ENCODE peak calls at places on chromosomes 1 and 21, in nine cellular contexts. One of them, this sample, is unnamed.
A peak's percentile ranks its signal among the peaks of the same experiment; 100 is the strongest.

GRCh38 chr1:203178821-203179220 is 3.2 kb upstream of the MYBPH start:
- DNase-seq in RPMI8226: no peak
- DNase-seq in C1 segment of cervical spinal cord: no peak
- DNase-seq in KG1: no peak
- DNase-seq in T-helper 9 cell: no peak
- DNase-seq in anterior cingulate cortex: no peak
- DNase-seq in EL: no peak
- DNase-seq in glomerular endothelial cell: no peak
- DNase-seq in fibroblast of mammary gland: no peak
- DNase-seq in this sample: no peak

GRCh38 chr1:78005755-78006154 is 1.0 kb downstream of the DNAJB4 start:
- DNase-seq in RPMI8226: peak; percentile 74
- DNase-seq in C1 segment of cervical spinal cord: no peak
- DNase-seq in KG1: peak; percentile 32
- DNase-seq in T-helper 9 cell: no peak
- DNase-seq in anterior cingulate cortex: no peak
- DNase-seq in EL: peak; percentile 91
- DNase-seq in glomerular endothelial cell: peak; percentile 80
- DNase-seq in fibroblast of mammary gland: peak; percentile 91
- DNase-seq in this sample: no peak

GRCh38 chr1:93433407-93433961 is 14.4 kb upstream of the FNBP1L start:
- DNase-seq in RPMI8226: peak; percentile 57
- DNase-seq in C1 segment of cervical spinal cord: no peak
- DNase-seq in KG1: no peak
- DNase-seq in T-helper 9 cell: no peak
- DNase-seq in anterior cingulate cortex: no peak
- DNase-seq in EL: no peak
- DNase-seq in glomerular endothelial cell: no peak
- DNase-seq in fibroblast of mammary gland: no peak
- DNase-seq in this sample: no peak

GRCh38 chr1:40291293-40291692 is 25.8 kb downstream of the COL9A2 start:
- DNase-seq in RPMI8226: no peak
- DNase-seq in C1 segment of cervical spinal cord: no peak
- DNase-seq in KG1: no peak
- DNase-seq in T-helper 9 cell: no peak
- DNase-seq in anterior cingulate cortex: no peak
- DNase-seq in EL: no peak
- DNase-seq in glomerular endothelial cell: no peak
- DNase-seq in fibroblast of mammary gland: no peak
- DNase-seq in this sample: no peak

GRCh38 chr1:176559474-176560390 is 96.8 kb downstream of the PAPPA2 start:
- DNase-seq in RPMI8226: peak; percentile 66
- DNase-seq in C1 segment of cervical spinal cord: no peak
- DNase-seq in KG1: peak; percentile 4
- DNase-seq in T-helper 9 cell: no peak
- DNase-seq in anterior cingulate cortex: peak; percentile 23
- DNase-seq in EL: peak; percentile 59
- DNase-seq in glomerular endothelial cell: peak; percentile 10
- DNase-seq in fibroblast of mammary gland: peak; percentile 81
- DNase-seq in this sample: peak; percentile 51

GRCh38 chr1:50419192-50419906 is 3.9 kb downstream of the DMRTA2 start:
- DNase-seq in RPMI8226: no peak
- DNase-seq in C1 segment of cervical spinal cord: no peak
- DNase-seq in KG1: no peak
- DNase-seq in T-helper 9 cell: no peak
- DNase-seq in anterior cingulate cortex: no peak
- DNase-seq in EL: no peak
- DNase-seq in glomerular endothelial cell: no peak
- DNase-seq in fibroblast of mammary gland: no peak
- DNase-seq in this sample: no peak

GRCh38 chr1:47621483-47621882 is 183.6 kb downstream of the FOXD2 start:
- DNase-seq in RPMI8226: no peak
- DNase-seq in C1 segment of cervical spinal cord: no peak
- DNase-seq in KG1: no peak
- DNase-seq in T-helper 9 cell: no peak
- DNase-seq in anterior cingulate cortex: no peak
- DNase-seq in EL: no peak
- DNase-seq in glomerular endothelial cell: no peak
- DNase-seq in fibroblast of mammary gland: no peak
- DNase-seq in this sample: no peak

GRCh38 chr21:38773108-38774061 is 32.3 kb upstream of the ETS2 start:
- DNase-seq in RPMI8226: no peak
- DNase-seq in C1 segment of cervical spinal cord: no peak
- DNase-seq in KG1: no peak
- DNase-seq in T-helper 9 cell: no peak
- DNase-seq in anterior cingulate cortex: no peak
- DNase-seq in EL: peak; percentile 93
- DNase-seq in glomerular endothelial cell: peak; percentile 71
- DNase-seq in fibroblast of mammary gland: peak; percentile 100
- DNase-seq in this sample: no peak

GRCh38 chr1:205286335-205286950 is 35.1 kb downstream of the NUAK2 start:
- DNase-seq in RPMI8226: peak; percentile 93
- DNase-seq in C1 segment of cervical spinal cord: no peak
- DNase-seq in KG1: peak; percentile 36
- DNase-seq in T-helper 9 cell: peak; percentile 66
- DNase-seq in anterior cingulate cortex: no peak
- DNase-seq in EL: peak; percentile 63
- DNase-seq in glomerular endothelial cell: no peak
- DNase-seq in fibroblast of mammary gland: peak; percentile 46
- DNase-seq in this sample: peak; percentile 95

GRCh38 chr1:147605591-147605990 is 64.3 kb downstream of the BCL9 start:
- DNase-seq in RPMI8226: no peak
- DNase-seq in C1 segment of cervical spinal cord: no peak
- DNase-seq in KG1: no peak
- DNase-seq in T-helper 9 cell: no peak
- DNase-seq in anterior cingulate cortex: no peak
- DNase-seq in EL: no peak
- DNase-seq in glomerular endothelial cell: no peak
- DNase-seq in fibroblast of mammary gland: no peak
- DNase-seq in this sample: no peak

GRCh38 chr1:5296135-5296930 is 641.9 kb downstream of the AJAP1 start:
- DNase-seq in RPMI8226: no peak
- DNase-seq in C1 segment of cervical spinal cord: no peak
- DNase-seq in KG1: no peak
- DNase-seq in T-helper 9 cell: no peak
- DNase-seq in anterior cingulate cortex: no peak
- DNase-seq in EL: no peak
- DNase-seq in glomerular endothelial cell: no peak
- DNase-seq in fibroblast of mammary gland: no peak
- DNase-seq in this sample: no peak

GRCh38 chr21:43701936-43702784 is 16.8 kb upstream of the PDXK start:
- DNase-seq in RPMI8226: no peak
- DNase-seq in C1 segment of cervical spinal cord: no peak
- DNase-seq in KG1: no peak
- DNase-seq in T-helper 9 cell: no peak
- DNase-seq in anterior cingulate cortex: no peak
- DNase-seq in EL: no peak
- DNase-seq in glomerular endothelial cell: no peak
- DNase-seq in fibroblast of mammary gland: no peak
- DNase-seq in this sample: no peak

GRCh38 chr1:22518379-22518778 is 44.9 kb upstream of the EPHA8 start:
- DNase-seq in RPMI8226: no peak
- DNase-seq in C1 segment of cervical spinal cord: no peak
- DNase-seq in KG1: no peak
- DNase-seq in T-helper 9 cell: no peak
- DNase-seq in anterior cingulate cortex: peak; percentile 9
- DNase-seq in EL: no peak
- DNase-seq in glomerular endothelial cell: no peak
- DNase-seq in fibroblast of mammary gland: no peak
- DNase-seq in this sample: no peak

GRCh38 chr1:70720133-70720920 is 309.3 kb downstream of the CTH start:
- DNase-seq in RPMI8226: no peak
- DNase-seq in C1 segment of cervical spinal cord: no peak
- DNase-seq in KG1: no peak
- DNase-seq in T-helper 9 cell: no peak
- DNase-seq in anterior cingulate cortex: no peak
- DNase-seq in EL: no peak
- DNase-seq in glomerular endothelial cell: no peak
- DNase-seq in fibroblast of mammary gland: no peak
- DNase-seq in this sample: no peak

GRCh38 chr1:6942990-6943389 is 157.7 kb downstream of the CAMTA1 start:
- DNase-seq in RPMI8226: no peak
- DNase-seq in C1 segment of cervical spinal cord: no peak
- DNase-seq in KG1: no peak
- DNase-seq in T-helper 9 cell: no peak
- DNase-seq in anterior cingulate cortex: no peak
- DNase-seq in EL: no peak
- DNase-seq in glomerular endothelial cell: no peak
- DNase-seq in fibroblast of mammary gland: no peak
- DNase-seq in this sample: no peak

GRCh38 chr1:60825593-60825992 is 256.8 kb upstream of the NFIA start:
- DNase-seq in RPMI8226: no peak
- DNase-seq in C1 segment of cervical spinal cord: no peak
- DNase-seq in KG1: no peak
- DNase-seq in T-helper 9 cell: no peak
- DNase-seq in anterior cingulate cortex: no peak
- DNase-seq in EL: no peak
- DNase-seq in glomerular endothelial cell: no peak
- DNase-seq in fibroblast of mammary gland: no peak
- DNase-seq in this sample: no peak

GRCh38 chr21:43994085-43994484 is 18.0 kb upstream of the TRAPPC10 start:
- DNase-seq in RPMI8226: no peak
- DNase-seq in C1 segment of cervical spinal cord: no peak
- DNase-seq in KG1: no peak
- DNase-seq in T-helper 9 cell: no peak
- DNase-seq in anterior cingulate cortex: no peak
- DNase-seq in EL: no peak
- DNase-seq in glomerular endothelial cell: no peak
- DNase-seq in fibroblast of mammary gland: no peak
- DNase-seq in this sample: no peak

GRCh38 chr1:37660646-37661045 is 26.0 kb upstream of the RSPO1 start:
- DNase-seq in RPMI8226: no peak
- DNase-seq in C1 segment of cervical spinal cord: no peak
- DNase-seq in KG1: no peak
- DNase-seq in T-helper 9 cell: no peak
- DNase-seq in anterior cingulate cortex: no peak
- DNase-seq in EL: no peak
- DNase-seq in glomerular endothelial cell: no peak
- DNase-seq in fibroblast of mammary gland: no peak
- DNase-seq in this sample: no peak

GRCh38 chr1:46363121-46363520 is 22.5 kb downstream of the NSUN4 start:
- DNase-seq in RPMI8226: no peak
- DNase-seq in C1 segment of cervical spinal cord: no peak
- DNase-seq in KG1: no peak
- DNase-seq in T-helper 9 cell: no peak
- DNase-seq in anterior cingulate cortex: no peak
- DNase-seq in EL: no peak
- DNase-seq in glomerular endothelial cell: no peak
- DNase-seq in fibroblast of mammary gland: no peak
- DNase-seq in this sample: no peak

GRCh38 chr1:209380396-209380795 is 203.1 kb upstream of the CAMK1G start:
- DNase-seq in RPMI8226: no peak
- DNase-seq in C1 segment of cervical spinal cord: no peak
- DNase-seq in KG1: no peak
- DNase-seq in T-helper 9 cell: no peak
- DNase-seq in anterior cingulate cortex: no peak
- DNase-seq in EL: no peak
- DNase-seq in glomerular endothelial cell: no peak
- DNase-seq in fibroblast of mammary gland: no peak
- DNase-seq in this sample: no peak

GRCh38 chr1:13699510-13699909 is 478 bp upstream of the PRDM2 start:
- DNase-seq in RPMI8226: peak; percentile 12
- DNase-seq in C1 segment of cervical spinal cord: no peak
- DNase-seq in KG1: no peak
- DNase-seq in T-helper 9 cell: no peak
- DNase-seq in anterior cingulate cortex: no peak
- DNase-seq in EL: peak; percentile 4
- DNase-seq in glomerular endothelial cell: no peak
- DNase-seq in fibroblast of mammary gland: peak; percentile 40
- DNase-seq in this sample: no peak

GRCh38 chr1:31111290-31111951 is 45.9 kb upstream of the PUM1 start:
- DNase-seq in RPMI8226: no peak
- DNase-seq in C1 segment of cervical spinal cord: no peak
- DNase-seq in KG1: no peak
- DNase-seq in T-helper 9 cell: no peak
- DNase-seq in anterior cingulate cortex: no peak
- DNase-seq in EL: peak; percentile 63
- DNase-seq in glomerular endothelial cell: no peak
- DNase-seq in fibroblast of mammary gland: peak; percentile 59
- DNase-seq in this sample: no peak

GRCh38 chr1:53278294-53278693 is 40.0 kb upstream of the MAGOH start:
- DNase-seq in RPMI8226: peak; percentile 69
- DNase-seq in C1 segment of cervical spinal cord: no peak
- DNase-seq in KG1: no peak
- DNase-seq in T-helper 9 cell: peak; percentile 69
- DNase-seq in anterior cingulate cortex: no peak
- DNase-seq in EL: peak; percentile 47
- DNase-seq in glomerular endothelial cell: no peak
- DNase-seq in fibroblast of mammary gland: no peak
- DNase-seq in this sample: peak; percentile 37

This sample was measured in MM.1S.